ENCODE peak calls at places on chromosomes 16 and 17, in six cellular contexts. G is aorta; J is activated naive CD8-positive, alpha-beta T cell treated with anti-CD3 and anti-CD28 coated beads, Interleukin-2, amount 50 U/mL, for 24 hours; C is Right ventricle myocardium superior; R is stimulated activated naive CD8-positive, alpha-beta T cell treated with anti-CD3 and anti-CD28 coated beads, Interleukin-15, amount 100 ng/mL, for 72 hours; H is T-helper 17 cell. S is an unnamed sample.

GRCh38 chr16:4052801-4053662 is 63.2 kb downstream of the ADCY9 start:
- ATAC-seq in C (peak), R (no peak), G (peak), J (no peak), H (no peak), S (no peak)

GRCh38 chr17:1773755-1774181 is 11.9 kb downstream of the SERPINF1 start:
- ATAC-seq in C (peak), G (no peak), H (no peak), J (no peak), R (no peak), S (no peak)

GRCh38 chr16:84765606-84766580 is 53.9 kb upstream of the CRISPLD2 start:
- ATAC-seq in J (no peak), G (no peak), R (peak), H (peak), C (peak), S (no peak)

GRCh38 chr17:81621494-81622230 is 15.2 kb downstream of the NPLOC4 start:
- ATAC-seq in H (no peak), G (no peak), C (peak), R (no peak), J (no peak), S (no peak)

GRCh38 chr17:79272666-79273219 is 198.1 kb downstream of the ENGASE start:
- ATAC-seq in C (no peak), G (no peak), R (no peak), H (no peak), J (no peak), S (no peak)

GRCh38 chr17:50060951-50061712 is 5.2 kb downstream of the ITGA3 start:
- ATAC-seq in J (no peak), H (no peak), G (peak), C (peak), R (no peak), S (no peak)

GRCh38 chr17:28624148-28624547 is 10.2 kb upstream of the RSKR start:
- ATAC-seq in G (no peak), J (no peak), C (peak), H (no peak), R (no peak), S (no peak)

GRCh38 chr16:21028728-21029127 is 121.9 kb downstream of the DNAH3 start:
- ATAC-seq in J (no peak), G (no peak), C (no peak), R (no peak), H (no peak), S (no peak)

GRCh38 chr17:33816842-33817241 is 438.2 kb upstream of the CCL2 start:
- ATAC-seq in J (no peak), H (no peak), C (no peak), G (no peak), R (no peak), S (no peak)

GRCh38 chr17:218711-219110 is 37.3 kb upstream of the DOC2B start:
- ATAC-seq in J (no peak), C (no peak), R (no peak), G (no peak), H (no peak), S (no peak)

GRCh38 chr17:14336418-14336817 is 35.5 kb downstream of the HS3ST3B1 start:
- ATAC-seq in J (no peak), R (no peak), H (no peak), G (no peak), C (peak), S (no peak)

GRCh38 chr17:19384723-19385391 is 2.1 kb downstream of the MFAP4 start:
- ATAC-seq in C (peak), G (peak), H (no peak), J (no peak), R (no peak), S (no peak)

GRCh38 chr16:83968483-83968865 is 430 bp downstream of the NECAB2 start:
- ATAC-seq in H (no peak), C (no peak), R (peak), J (no peak), G (no peak), S (peak)

GRCh38 chr16:14097182-14097951 is 26.2 kb downstream of the MRTFB start:
- ATAC-seq in C (peak), G (no peak), H (no peak), R (no peak), J (no peak), S (no peak)

GRCh38 chr16:71287454-71287853 is 1.7 kb downstream of the CMTR2 start:
- ATAC-seq in H (no peak), G (no peak), C (no peak), R (no peak), J (no peak), S (no peak)

GRCh38 chr17:57442914-57443571 is 186.7 kb downstream of the MSI2 start:
- ATAC-seq in R (peak), C (peak), J (no peak), H (peak), G (no peak), S (peak)

GRCh38 chr16:16007743-16008111 is 58.3 kb downstream of the ABCC1 start:
- ATAC-seq in R (no peak), G (no peak), H (peak), C (no peak), J (peak), S (peak)

GRCh38 chr16:15523092-15523541 is 88.7 kb downstream of the BMERB1 start:
- ATAC-seq in H (peak), R (no peak), J (no peak), G (no peak), C (peak), S (no peak)

GRCh38 chr17:50209133-50209471 is 7.7 kb upstream of the COL1A1 start:
- ATAC-seq in C (no peak), H (no peak), R (no peak), J (no peak), G (no peak), S (no peak)

GRCh38 chr16:1007284-1007850 is 25.8 kb downstream of the SOX8 start:
- ATAC-seq in G (no peak), R (no peak), J (no peak), C (no peak), H (no peak), S (no peak)

GRCh38 chr16:3655030-3655790 is 719 bp downstream of the DNASE1 start:
- ATAC-seq in G (no peak), H (no peak), R (no peak), J (no peak), C (peak), S (no peak)

GRCh38 chr16:29644973-29645698 is 17.9 kb upstream of the SPN start:
- ATAC-seq in G (no peak), H (peak), J (peak), R (peak), C (no peak), S (peak)

GRCh38 chr16:30009990-30010816 is 624 bp downstream of the DOC2A start:
- ATAC-seq in C (no peak), J (peak), R (peak), H (peak), G (no peak), S (no peak)

GRCh38 chr16:56400458-56400857 is 24.9 kb downstream of the AMFR start:
- ATAC-seq in C (no peak), J (no peak), H (no peak), R (no peak), G (no peak), S (no peak)

S was measured in stimulated activated memory B cell treated with anti-CD40 and anti-IgM and Interleukin-4, amounts not matched to agents 10 μg/mL and 1 μg/mL and 100 μg/mL, for 72 hours.